ENCODE peak calls at places on chromosomes 5 and 9, in nine cellular contexts. One of them, this sample, is unnamed.

GRCh38 chr5:154813736-154814135 is 36.7 kb downstream of the FAXDC2 start:
- DNase-seq in upper lobe of right lung: no peak
- DNase-seq in fibroblast of mammary gland: no peak
- DNase-seq in cardiac muscle cell: no peak
- DNase-seq in WTC11: no peak
- DNase-seq in GM12865: no peak
- DNase-seq in H9: no peak
- DNase-seq in fibroblast of the aortic adventitia: no peak
- DNase-seq in pancreas: no peak
- DNase-seq in this sample: no peak

GRCh38 chr5:94746731-94747124 is 128.3 kb downstream of the SLF1 start:
- DNase-seq in upper lobe of right lung: no peak
- DNase-seq in pancreas: no peak
- DNase-seq in fibroblast of mammary gland: peak
- DNase-seq in cardiac muscle cell: peak
- DNase-seq in WTC11: no peak
- DNase-seq in H9: no peak
- DNase-seq in GM12865: peak
- DNase-seq in fibroblast of the aortic adventitia: peak
- DNase-seq in this sample: no peak

GRCh38 chr9:21081451-21081850 is 3.7 kb upstream of the IFNB1 start:
- DNase-seq in H9: no peak
- DNase-seq in WTC11: no peak
- DNase-seq in pancreas: no peak
- DNase-seq in fibroblast of the aortic adventitia: no peak
- DNase-seq in GM12865: no peak
- DNase-seq in fibroblast of mammary gland: no peak
- DNase-seq in cardiac muscle cell: no peak
- DNase-seq in upper lobe of right lung: no peak
- DNase-seq in this sample: no peak

GRCh38 chr9:121992571-121993212 is 100.4 kb downstream of the TTLL11 start:
- DNase-seq in WTC11: peak
- DNase-seq in H9: peak
- DNase-seq in cardiac muscle cell: peak
- DNase-seq in GM12865: peak
- DNase-seq in pancreas: peak
- DNase-seq in fibroblast of mammary gland: peak
- DNase-seq in fibroblast of the aortic adventitia: peak
- DNase-seq in upper lobe of right lung: no peak
- DNase-seq in this sample: peak

GRCh38 chr9:73219985-73220626 is 68.4 kb downstream of the ANXA1 start:
- DNase-seq in upper lobe of right lung: no peak
- DNase-seq in cardiac muscle cell: no peak
- DNase-seq in fibroblast of the aortic adventitia: peak
- DNase-seq in H9: no peak
- DNase-seq in GM12865: peak
- DNase-seq in fibroblast of mammary gland: peak
- DNase-seq in pancreas: no peak
- DNase-seq in WTC11: no peak
- DNase-seq in this sample: peak

GRCh38 chr5:123472150-123472549 is 39.8 kb upstream of the CSNK1G3 start:
- DNase-seq in pancreas: no peak
- DNase-seq in upper lobe of right lung: no peak
- DNase-seq in GM12865: no peak
- DNase-seq in WTC11: no peak
- DNase-seq in fibroblast of mammary gland: peak
- DNase-seq in fibroblast of the aortic adventitia: no peak
- DNase-seq in H9: no peak
- DNase-seq in cardiac muscle cell: peak
- DNase-seq in this sample: no peak

GRCh38 chr9:5671711-5672353 is 42.9 kb downstream of the RIC1 start:
- DNase-seq in GM12865: peak
- DNase-seq in fibroblast of the aortic adventitia: no peak
- DNase-seq in pancreas: no peak
- DNase-seq in cardiac muscle cell: no peak
- DNase-seq in H9: no peak
- DNase-seq in upper lobe of right lung: no peak
- DNase-seq in WTC11: no peak
- DNase-seq in fibroblast of mammary gland: no peak
- DNase-seq in this sample: no peak

GRCh38 chr9:108168451-108168850 is 678.9 kb upstream of the KLF4 start:
- DNase-seq in upper lobe of right lung: no peak
- DNase-seq in pancreas: no peak
- DNase-seq in fibroblast of the aortic adventitia: peak
- DNase-seq in GM12865: no peak
- DNase-seq in cardiac muscle cell: no peak
- DNase-seq in fibroblast of mammary gland: peak
- DNase-seq in H9: no peak
- DNase-seq in WTC11: no peak
- DNase-seq in this sample: peak

GRCh38 chr5:389197-389821 is 53.7 kb upstream of the EXOC3 start:
- DNase-seq in fibroblast of mammary gland: no peak
- DNase-seq in WTC11: no peak
- DNase-seq in pancreas: no peak
- DNase-seq in upper lobe of right lung: peak
- DNase-seq in GM12865: no peak
- DNase-seq in H9: no peak
- DNase-seq in cardiac muscle cell: no peak
- DNase-seq in fibroblast of the aortic adventitia: no peak
- DNase-seq in this sample: no peak

GRCh38 chr5:66939094-66939493 is 257.5 kb downstream of the CD180 start:
- DNase-seq in fibroblast of the aortic adventitia: no peak
- DNase-seq in H9: no peak
- DNase-seq in fibroblast of mammary gland: no peak
- DNase-seq in pancreas: no peak
- DNase-seq in WTC11: no peak
- DNase-seq in upper lobe of right lung: no peak
- DNase-seq in GM12865: no peak
- DNase-seq in cardiac muscle cell: no peak
- DNase-seq in this sample: no peak

GRCh38 chr5:171867786-171868185 is 82.2 kb downstream of the SMIM23 start:
- DNase-seq in WTC11: no peak
- DNase-seq in H9: no peak
- DNase-seq in fibroblast of the aortic adventitia: no peak
- DNase-seq in GM12865: no peak
- DNase-seq in upper lobe of right lung: no peak
- DNase-seq in pancreas: no peak
- DNase-seq in cardiac muscle cell: no peak
- DNase-seq in fibroblast of mammary gland: peak
- DNase-seq in this sample: peak

GRCh38 chr5:171308453-171309275 is at the start of gene TLX3:
- DNase-seq in fibroblast of the aortic adventitia: no peak
- DNase-seq in upper lobe of right lung: peak
- DNase-seq in cardiac muscle cell: peak
- DNase-seq in GM12865: no peak
- DNase-seq in WTC11: peak
- DNase-seq in H9: peak
- DNase-seq in pancreas: no peak
- DNase-seq in fibroblast of mammary gland: no peak
- DNase-seq in this sample: no peak

GRCh38 chr9:21817176-21817575 is 14.7 kb downstream of the MTAP start:
- DNase-seq in fibroblast of the aortic adventitia: peak
- DNase-seq in GM12865: no peak
- DNase-seq in H9: no peak
- DNase-seq in fibroblast of mammary gland: peak
- DNase-seq in WTC11: no peak
- DNase-seq in upper lobe of right lung: no peak
- DNase-seq in pancreas: no peak
- DNase-seq in cardiac muscle cell: no peak
- DNase-seq in this sample: peak

GRCh38 chr9:97575673-97576048 is 57.5 kb downstream of the TSTD2 start:
- DNase-seq in cardiac muscle cell: no peak
- DNase-seq in fibroblast of the aortic adventitia: no peak
- DNase-seq in pancreas: no peak
- DNase-seq in H9: no peak
- DNase-seq in fibroblast of mammary gland: no peak
- DNase-seq in GM12865: no peak
- DNase-seq in WTC11: no peak
- DNase-seq in upper lobe of right lung: peak
- DNase-seq in this sample: no peak

DNA sequence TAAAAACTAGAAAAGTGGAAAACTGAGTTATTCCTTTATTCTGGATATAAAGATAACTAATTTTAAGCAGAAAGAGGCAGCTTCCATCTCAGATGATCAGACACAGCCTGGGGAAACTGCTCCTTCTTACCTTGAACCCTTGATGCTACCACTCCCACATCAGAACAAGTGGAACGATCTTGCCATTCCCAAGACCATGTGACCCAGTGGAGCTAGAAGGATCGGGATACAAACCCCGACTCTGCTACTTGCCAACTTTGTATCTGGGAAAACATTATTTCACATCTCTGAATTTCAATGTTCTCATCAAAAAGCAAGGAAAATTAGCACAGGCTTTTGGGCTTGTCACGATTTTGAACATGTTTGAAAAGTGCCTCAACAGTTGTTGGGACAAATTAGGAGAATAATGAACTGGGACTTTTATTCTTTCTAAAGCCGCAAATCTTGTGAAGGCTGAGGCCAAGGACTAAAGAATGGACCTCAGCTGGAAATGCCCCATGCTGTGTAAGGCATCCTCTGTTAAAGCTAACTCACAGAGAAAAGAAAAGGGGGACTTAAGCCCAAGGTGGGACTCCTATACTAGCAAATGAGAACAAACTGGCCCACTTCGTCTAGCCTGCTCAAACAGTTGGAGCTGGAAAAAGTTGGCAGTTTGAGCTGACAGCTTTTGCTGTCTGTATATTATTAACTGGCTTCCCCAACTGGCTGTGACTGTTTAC is 552.4 kb downstream of the EFNA5 start:
- DNase-seq in fibroblast of the aortic adventitia: no peak
- DNase-seq in GM12865: no peak
- DNase-seq in WTC11: no peak
- DNase-seq in fibroblast of mammary gland: no peak
- DNase-seq in H9: no peak
- DNase-seq in pancreas: no peak
- DNase-seq in cardiac muscle cell: no peak
- DNase-seq in upper lobe of right lung: no peak
- DNase-seq in this sample: no peak
- TF ChIP-seq CTCF in fibroblast of the aortic adventitia: no peak
- TF ChIP-seq CTCF in GM12865: no peak
- TF ChIP-seq CTCF in WTC11: no peak
- TF ChIP-seq CTCF in fibroblast of mammary gland: no peak
- TF ChIP-seq CTCF in H9: no peak
- TF ChIP-seq CTCF in pancreas: no peak
- TF ChIP-seq CTCF in cardiac muscle cell: no peak
- TF ChIP-seq CTCF in upper lobe of right lung: no peak
- TF ChIP-seq CTCF in this sample: no peak

GRCh38 chr5:142713151-142713706 is 27.3 kb upstream of the FGF1 start:
- DNase-seq in fibroblast of the aortic adventitia: peak
- DNase-seq in GM12865: peak
- DNase-seq in WTC11: peak
- DNase-seq in cardiac muscle cell: peak
- DNase-seq in upper lobe of right lung: peak
- DNase-seq in H9: peak
- DNase-seq in fibroblast of mammary gland: peak
- DNase-seq in pancreas: peak
- DNase-seq in this sample: peak

GRCh38 chr5:142719836-142720330 is 34.0 kb upstream of the FGF1 start:
- DNase-seq in upper lobe of right lung: no peak
- DNase-seq in pancreas: no peak
- DNase-seq in WTC11: no peak
- DNase-seq in fibroblast of mammary gland: no peak
- DNase-seq in H9: no peak
- DNase-seq in cardiac muscle cell: no peak
- DNase-seq in GM12865: no peak
- DNase-seq in fibroblast of the aortic adventitia: no peak
- DNase-seq in this sample: peak

GRCh38 chr5:142715291-142715690 is 29.4 kb upstream of the FGF1 start:
- DNase-seq in fibroblast of mammary gland: no peak
- DNase-seq in cardiac muscle cell: no peak
- DNase-seq in GM12865: no peak
- DNase-seq in upper lobe of right lung: no peak
- DNase-seq in fibroblast of the aortic adventitia: no peak
- DNase-seq in WTC11: no peak
- DNase-seq in pancreas: no peak
- DNase-seq in H9: no peak
- DNase-seq in this sample: no peak

GRCh38 chr5:142717582-142718215 is 31.8 kb upstream of the FGF1 start:
- DNase-seq in GM12865: peak
- DNase-seq in H9: peak
- DNase-seq in WTC11: no peak
- DNase-seq in upper lobe of right lung: no peak
- DNase-seq in fibroblast of the aortic adventitia: peak
- DNase-seq in cardiac muscle cell: peak
- DNase-seq in fibroblast of mammary gland: peak
- DNase-seq in pancreas: no peak
- DNase-seq in this sample: peak

DNA sequence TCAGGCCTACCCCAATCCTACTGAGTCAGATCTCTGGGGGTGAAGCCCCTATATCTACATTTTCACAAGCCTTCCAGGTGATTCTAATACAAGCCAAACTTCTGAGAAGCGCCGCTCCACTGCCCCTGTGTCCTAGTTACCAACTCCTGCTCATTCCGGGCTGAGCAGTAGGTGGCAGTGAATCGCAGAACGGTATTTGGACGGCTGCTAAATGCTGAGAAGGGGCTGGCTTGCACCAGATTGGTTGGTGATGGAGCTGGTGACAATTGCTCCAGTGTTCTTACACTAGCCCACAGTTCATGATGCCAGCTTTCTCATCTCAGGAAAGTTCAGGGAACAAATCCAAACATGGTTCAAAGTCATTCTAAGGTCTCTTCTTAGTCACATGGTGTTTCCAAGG is 31.1 kb upstream of the FGF1 start:
- DNase-seq in fibroblast of the aortic adventitia: peak
- DNase-seq in fibroblast of mammary gland: peak
- DNase-seq in GM12865: peak
- DNase-seq in cardiac muscle cell: peak
- DNase-seq in H9: peak
- DNase-seq in WTC11: peak
- DNase-seq in upper lobe of right lung: no peak
- DNase-seq in pancreas: peak
- DNase-seq in this sample: peak
- TF ChIP-seq CTCF in fibroblast of the aortic adventitia: peak
- TF ChIP-seq CTCF in fibroblast of mammary gland: peak
- TF ChIP-seq CTCF in GM12865: peak
- TF ChIP-seq CTCF in cardiac muscle cell: peak
- TF ChIP-seq CTCF in H9: peak
- TF ChIP-seq CTCF in WTC11: peak
- TF ChIP-seq CTCF in upper lobe of right lung: peak
- TF ChIP-seq CTCF in pancreas: no peak
- TF ChIP-seq CTCF in this sample: no peak

GRCh38 chr5:38831909-38832308 is 13.9 kb upstream of the OSMR start:
- DNase-seq in H9: peak
- DNase-seq in WTC11: peak
- DNase-seq in cardiac muscle cell: peak
- DNase-seq in fibroblast of the aortic adventitia: peak
- DNase-seq in pancreas: no peak
- DNase-seq in fibroblast of mammary gland: peak
- DNase-seq in upper lobe of right lung: no peak
- DNase-seq in GM12865: peak
- DNase-seq in this sample: peak
- TF ChIP-seq CTCF in H9: peak
- TF ChIP-seq CTCF in WTC11: no peak
- TF ChIP-seq CTCF in cardiac muscle cell: peak
- TF ChIP-seq CTCF in fibroblast of the aortic adventitia: peak
- TF ChIP-seq CTCF in pancreas: peak
- TF ChIP-seq CTCF in fibroblast of mammary gland: peak
- TF ChIP-seq CTCF in upper lobe of right lung: peak
- TF ChIP-seq CTCF in GM12865: peak
- TF ChIP-seq CTCF in this sample: peak

GRCh38 chr5:141172381-141173204 is at the start of gene PCDHB7:
- DNase-seq in H9: no peak
- DNase-seq in fibroblast of the aortic adventitia: peak
- DNase-seq in cardiac muscle cell: peak
- DNase-seq in GM12865: no peak
- DNase-seq in upper lobe of right lung: no peak
- DNase-seq in pancreas: no peak
- DNase-seq in WTC11: peak
- DNase-seq in fibroblast of mammary gland: peak
- DNase-seq in this sample: peak
- TF ChIP-seq CTCF in H9: peak
- TF ChIP-seq CTCF in fibroblast of the aortic adventitia: peak
- TF ChIP-seq CTCF in cardiac muscle cell: peak
- TF ChIP-seq CTCF in GM12865: peak
- TF ChIP-seq CTCF in upper lobe of right lung: peak
- TF ChIP-seq CTCF in pancreas: no peak
- TF ChIP-seq CTCF in WTC11: peak
- TF ChIP-seq CTCF in fibroblast of mammary gland: peak
- TF ChIP-seq CTCF in this sample: peak

This sample was measured in HFFc6.